ENCODE peak calls at places on chromosome 2, in four cellular contexts. One of them, this sample, is unnamed.

GRCh38 chr2:7011376-7012083 is 94.3 kb downstream of the RNF144A start:
- DNase-seq in HepG2: no peak
- DNase-seq in K562: no peak
- DNase-seq in GM12878: no peak
- DNase-seq in this sample: no peak

GRCh38 chr2:223930002-223930976 is 14.8 kb downstream of the WDFY1 start:
- DNase-seq in HepG2: peak
- DNase-seq in K562: no peak
- DNase-seq in GM12878: no peak
- DNase-seq in this sample: peak

GRCh38 chr2:96844405-96844808 is 586 bp upstream of the ANKRD23 start:
- DNase-seq in HepG2: no peak
- DNase-seq in K562: no peak
- DNase-seq in GM12878: no peak
- DNase-seq in this sample: no peak

GRCh38 chr2:3512086-3512485 is 7.2 kb downstream of the ADI1 start:
- DNase-seq in HepG2: no peak
- DNase-seq in K562: no peak
- DNase-seq in GM12878: no peak
- DNase-seq in this sample: no peak

GRCh38 chr2:12702661-12703121 is 14.0 kb upstream of the TRIB2 start:
- DNase-seq in HepG2: no peak
- DNase-seq in K562: no peak
- DNase-seq in GM12878: no peak
- DNase-seq in this sample: no peak

GRCh38 chr2:61970807-61971556 is 65.5 kb downstream of the COMMD1 start:
- DNase-seq in HepG2: no peak
- DNase-seq in K562: no peak
- DNase-seq in GM12878: no peak
- DNase-seq in this sample: no peak

GRCh38 chr2:236205867-236206645 is 37.9 kb upstream of the GBX2 start:
- DNase-seq in HepG2: no peak
- DNase-seq in K562: no peak
- DNase-seq in GM12878: no peak
- DNase-seq in this sample: no peak

GRCh38 chr2:136029149-136029548 is 43.7 kb upstream of the DARS1 start:
- DNase-seq in HepG2: no peak
- DNase-seq in K562: no peak
- DNase-seq in GM12878: peak
- DNase-seq in this sample: no peak

GRCh38 chr2:207223051-207223450 is 57.3 kb upstream of the KLF7 start:
- DNase-seq in HepG2: no peak
- DNase-seq in K562: no peak
- DNase-seq in GM12878: peak
- DNase-seq in this sample: peak

GRCh38 chr2:191666733-191667132 is 11.2 kb upstream of the NABP1 start:
- DNase-seq in HepG2: no peak
- DNase-seq in K562: peak
- DNase-seq in GM12878: peak
- DNase-seq in this sample: no peak

GRCh38 chr2:204177977-204178522 is 241.5 kb downstream of the ICOS start:
- DNase-seq in HepG2: peak
- DNase-seq in K562: peak
- DNase-seq in GM12878: peak
- DNase-seq in this sample: peak

GRCh38 chr2:213119061-213119809 is 32.2 kb downstream of the IKZF2 start:
- DNase-seq in HepG2: no peak
- DNase-seq in K562: no peak
- DNase-seq in GM12878: peak
- DNase-seq in this sample: no peak

GRCh38 chr2:232502513-232502900 is 14.9 kb upstream of the ECEL1 start:
- DNase-seq in HepG2: no peak
- DNase-seq in K562: no peak
- DNase-seq in GM12878: no peak
- DNase-seq in this sample: no peak

GRCh38 chr2:206158563-206159345 is 490 bp downstream of the NDUFS1 start:
- DNase-seq in HepG2: peak
- DNase-seq in K562: no peak
- DNase-seq in GM12878: no peak
- DNase-seq in this sample: peak

GRCh38 chr2:206159346-206160123 is at the start of the genes EEF1B2 and NDUFS1:
- DNase-seq in HepG2: peak
- DNase-seq in K562: peak
- DNase-seq in GM12878: peak
- DNase-seq in this sample: peak

GRCh38 chr2:206160807-206161179 is 1.1 kb downstream of the EEF1B2 start:
- DNase-seq in HepG2: peak
- DNase-seq in K562: peak
- DNase-seq in GM12878: no peak
- DNase-seq in this sample: no peak

GRCh38 chr2:206163251-206163880 is 3.7 kb downstream of the EEF1B2 start:
- DNase-seq in HepG2: no peak
- DNase-seq in K562: no peak
- DNase-seq in GM12878: no peak
- DNase-seq in this sample: no peak

DNA sequence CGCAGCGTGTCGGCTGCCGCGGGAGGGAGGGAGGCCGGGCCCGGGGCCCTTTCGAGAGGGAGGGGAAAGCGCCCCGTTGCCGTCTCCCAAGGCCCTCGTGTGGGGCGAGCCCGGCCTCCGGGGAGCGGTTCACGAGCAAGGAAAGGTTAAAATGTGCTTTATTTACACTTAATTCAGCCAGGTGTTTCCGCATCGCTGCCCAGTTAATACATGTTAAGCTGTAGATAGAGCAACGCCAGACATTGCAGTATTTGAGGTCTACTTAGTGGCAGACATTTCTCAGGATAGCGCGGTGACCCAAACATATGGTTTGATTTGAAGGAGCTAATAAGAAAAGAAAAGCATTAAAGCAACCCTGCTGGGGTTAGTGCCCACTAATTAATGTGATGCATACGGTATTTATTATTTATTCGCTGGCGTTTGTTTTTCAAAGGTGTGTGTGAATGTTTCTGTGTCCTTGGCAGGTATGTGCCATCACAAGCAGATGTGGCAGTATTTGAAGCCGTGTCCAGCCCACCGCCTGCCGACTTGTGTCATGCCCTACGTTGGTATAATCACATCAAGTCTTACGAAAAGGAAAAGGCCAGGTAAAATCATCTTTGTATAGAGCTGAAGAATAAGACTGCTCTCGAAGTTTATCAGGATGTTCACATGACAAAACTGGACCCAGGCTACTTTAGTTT is 570 bp downstream of the EEF1B2 start:
- DNase-seq in HepG2: peak
- DNase-seq in K562: peak
- DNase-seq in GM12878: no peak
- DNase-seq in this sample: peak
- TF ChIP-seq FOXK2 in HepG2: no peak
- TF ChIP-seq FOXK2 in K562: no peak
- TF ChIP-seq FOXK2 in GM12878: no peak
- TF ChIP-seq FOXK2 in this sample: no peak

GRCh38 chr2:239113164-239113563 is 265.3 kb downstream of the TWIST2 start:
- DNase-seq in HepG2: peak
- DNase-seq in K562: peak
- DNase-seq in GM12878: no peak
- DNase-seq in this sample: no peak
- TF ChIP-seq FOXK2 in HepG2: no peak
- TF ChIP-seq FOXK2 in K562: no peak
- TF ChIP-seq FOXK2 in GM12878: no peak
- TF ChIP-seq FOXK2 in this sample: no peak

GRCh38 chr2:20400306-20400705 is 46.6 kb upstream of the RHOB start:
- DNase-seq in HepG2: no peak
- DNase-seq in K562: no peak
- DNase-seq in GM12878: no peak
- DNase-seq in this sample: no peak

GRCh38 chr2:20393986-20394385 is 43.3 kb upstream of the PUM2 start:
- DNase-seq in HepG2: no peak
- DNase-seq in K562: no peak
- DNase-seq in GM12878: no peak
- DNase-seq in this sample: no peak

GRCh38 chr2:20398956-20399567 is 47.8 kb upstream of the RHOB start:
- DNase-seq in HepG2: no peak
- DNase-seq in K562: no peak
- DNase-seq in GM12878: no peak
- DNase-seq in this sample: no peak

GRCh38 chr2:20397811-20398447 is 47.3 kb upstream of the PUM2 start:
- DNase-seq in HepG2: no peak
- DNase-seq in K562: no peak
- DNase-seq in GM12878: no peak
- DNase-seq in this sample: no peak

GRCh38 chr2:20396356-20397000 is 45.8 kb upstream of the PUM2 start:
- DNase-seq in HepG2: no peak
- DNase-seq in K562: no peak
- DNase-seq in GM12878: no peak
- DNase-seq in this sample: no peak
- TF ChIP-seq FOXK2 in HepG2: no peak
- TF ChIP-seq FOXK2 in K562: no peak
- TF ChIP-seq FOXK2 in GM12878: no peak
- TF ChIP-seq FOXK2 in this sample: no peak

GRCh38 chr2:218228366-218229092 is 11.5 kb downstream of the ARPC2 start:
- DNase-seq in HepG2: no peak
- DNase-seq in K562: no peak
- DNase-seq in GM12878: no peak
- DNase-seq in this sample: no peak

GRCh38 chr2:218226903-218227302 is 9.9 kb downstream of the ARPC2 start:
- DNase-seq in HepG2: no peak
- DNase-seq in K562: no peak
- DNase-seq in GM12878: no peak
- DNase-seq in this sample: no peak

GRCh38 chr2:218230882-218231281 is 13.9 kb downstream of the ARPC2 start:
- DNase-seq in HepG2: peak
- DNase-seq in K562: peak
- DNase-seq in GM12878: no peak
- DNase-seq in this sample: peak

GRCh38 chr2:218229239-218229638 is 12.2 kb downstream of the ARPC2 start:
- DNase-seq in HepG2: no peak
- DNase-seq in K562: no peak
- DNase-seq in GM12878: peak
- DNase-seq in this sample: no peak

GRCh38 chr2:218229851-218230250 is 12.9 kb downstream of the ARPC2 start:
- DNase-seq in HepG2: no peak
- DNase-seq in K562: no peak
- DNase-seq in GM12878: no peak
- DNase-seq in this sample: no peak
- TF ChIP-seq FOXK2 in HepG2: no peak
- TF ChIP-seq FOXK2 in K562: no peak
- TF ChIP-seq FOXK2 in GM12878: no peak
- TF ChIP-seq FOXK2 in this sample: no peak

DNA sequence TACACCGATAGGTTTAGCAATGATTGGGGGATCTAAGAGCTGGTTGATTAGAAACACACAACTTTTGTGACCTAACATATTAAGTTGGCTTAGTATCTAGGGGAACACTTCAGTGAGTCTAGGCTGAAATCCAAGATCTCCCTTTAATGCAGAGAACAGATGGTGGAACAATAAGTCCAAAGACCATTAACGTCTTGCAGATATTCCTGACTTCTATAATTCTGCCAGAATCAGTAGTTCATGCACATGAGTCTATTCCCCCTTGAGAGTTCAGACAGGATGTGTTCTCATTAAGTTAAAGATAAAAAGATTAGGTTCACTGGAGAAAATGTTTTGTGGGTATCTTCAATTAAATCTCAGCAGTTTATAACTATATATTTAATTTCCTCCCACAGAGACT is 506.5 kb downstream of the TSN start:
- DNase-seq in HepG2: no peak
- DNase-seq in K562: no peak
- DNase-seq in GM12878: no peak
- DNase-seq in this sample: no peak
- TF ChIP-seq FOXK2 in HepG2: no peak
- TF ChIP-seq FOXK2 in K562: no peak
- TF ChIP-seq FOXK2 in GM12878: no peak
- TF ChIP-seq FOXK2 in this sample: no peak

This sample was measured in HEK293T.